ENCODE peak calls at places on chromosomes 1 and 21, in five cellular contexts. Z is stimulated activated CD4-positive, alpha-beta T cell treated with anti-CD3 and anti-CD28 coated beads, Interleukin-4, amount 100 ng/mL, for 48 hours; P is SHP77 treated with DMSO at 0.1 percent for 48 hours; C is IMR-90; K is neural crest cell. W is an unnamed sample.

GRCh38 chr1:38918568-38918967 is 23.1 kb downstream of the RHBDL2 start:
- DNase-seq in Z (no peak), P (no peak), C (no peak), K (no peak), W (no peak)

GRCh38 chr1:197696372-197696771 is 78.9 kb downstream of the DENND1B start:
- DNase-seq in Z (no peak), P (no peak), C (peak), K (no peak), W (no peak)

GRCh38 chr1:93993731-93994130 is 84.5 kb upstream of the GCLM start:
- DNase-seq in Z (no peak), P (no peak), C (no peak), K (no peak), W (no peak)

GRCh38 chr1:205454903-205455335 is 926 bp downstream of the BLACAT1 start:
- DNase-seq in Z (no peak), P (no peak), C (no peak), K (no peak), W (no peak)

GRCh38 chr1:115665746-115666145 is 24.0 kb downstream of the VANGL1 start:
- DNase-seq in Z (no peak), P (no peak), C (no peak), K (no peak), W (no peak)

GRCh38 chr1:66607458-66607857 is 73.5 kb downstream of the SGIP1 start:
- DNase-seq in Z (no peak), P (no peak), C (no peak), K (no peak), W (no peak)

GRCh38 chr1:229108598-229109201 is 162.2 kb upstream of the RAB4A start:
- DNase-seq in Z (no peak), P (no peak), C (no peak), K (no peak), W (no peak)

GRCh38 chr1:225651376-225651871 is 1.5 kb downstream of the ENAH start:
- DNase-seq in Z (no peak), P (no peak), C (peak), K (no peak), W (no peak)

GRCh38 chr1:212486591-212486963 is 53.9 kb downstream of the NENF start:
- DNase-seq in Z (no peak), P (no peak), C (no peak), K (no peak), W (no peak)

GRCh38 chr1:172345077-172345476 is 75.4 kb upstream of the C1orf105 start:
- DNase-seq in Z (no peak), P (no peak), C (no peak), K (no peak), W (no peak)

GRCh38 chr1:151832318-151832984 is 849 bp upstream of the RORC start:
- DNase-seq in Z (no peak), P (peak), C (peak), K (no peak), W (no peak)

GRCh38 chr1:180173952-180174351 is 19.3 kb downstream of the QSOX1 start:
- DNase-seq in Z (no peak), P (no peak), C (peak), K (no peak), W (no peak)

GRCh38 chr1:209402697-209403096 is 180.8 kb upstream of the CAMK1G start:
- DNase-seq in Z (no peak), P (no peak), C (no peak), K (no peak), W (no peak)

GRCh38 chr1:61244114-61244513 is 161.8 kb downstream of the NFIA start:
- DNase-seq in Z (no peak), P (no peak), C (peak), K (no peak), W (no peak)

GRCh38 chr1:145994391-145995120 is 1.8 kb downstream of the TXNIP start:
- DNase-seq in Z (no peak), P (no peak), C (no peak), K (no peak), W (no peak)

GRCh38 chr1:235648954-235649721 is 446 bp downstream of the GNG4 start:
- DNase-seq in Z (peak), P (no peak), C (peak), K (peak), W (peak)

GRCh38 chr1:243251544-243251943 is 3.5 kb downstream of the CEP170 start:
- DNase-seq in Z (no peak), P (no peak), C (no peak), K (no peak), W (no peak)

GRCh38 chr1:229059671-229060079 is 211.2 kb upstream of the RAB4A start:
- DNase-seq in Z (no peak), P (no peak), C (peak), K (no peak), W (no peak)

GRCh38 chr1:197210426-197210825 is 57.6 kb upstream of the CRB1 start:
- DNase-seq in Z (no peak), P (no peak), C (no peak), K (no peak), W (no peak)

GRCh38 chr21:39863111-39863510 is 4.1 kb upstream of the PCP4 start:
- DNase-seq in Z (no peak), P (peak), C (no peak), K (no peak), W (no peak)

GRCh38 chr1:248375446-248375845 is at the start of gene OR2T6:
- DNase-seq in Z (no peak), P (no peak), C (no peak), K (no peak), W (no peak)

GRCh38 chr1:228211091-228211870 is 3.4 kb downstream of the OBSCN start:
- DNase-seq in Z (no peak), P (no peak), C (no peak), K (no peak), W (no peak)

GRCh38 chr1:47991187-47991586 is 6.0 kb downstream of the TRABD2B start:
- DNase-seq in Z (no peak), P (no peak), C (no peak), K (no peak), W (no peak)

GRCh38 chr1:89690595-89690994 is 57.7 kb downstream of the LRRC8C start:
- DNase-seq in Z (no peak), P (no peak), C (no peak), K (no peak), W (no peak)

GRCh38 chr1:107536266-107536665 is 395.4 kb downstream of the NTNG1 start:
- DNase-seq in Z (no peak), P (no peak), C (no peak), K (no peak), W (no peak)

GRCh38 chr1:183038333-183038876 is 15.2 kb downstream of the LAMC1 start:
- DNase-seq in Z (no peak), P (no peak), C (no peak), K (no peak), W (no peak)

W was measured in GM19239.